ENCODE peak calls at places on chromosomes 12 and 14, in nine cellular contexts. G, C, P, I, V, B, H, R and T are unnamed samples.

GRCh38 chr12:12501121-12501520 is 61.5 kb downstream of the DUSP16 start:
- DNase-seq in I (no peak), C (no peak), P (no peak), G (no peak), H (no peak), B (no peak), R (no peak), V (no peak), T (no peak)

GRCh38 chr12:60415361-60415760 is 819.5 kb downstream of the SLC16A7 start:
- DNase-seq in V (no peak), C (no peak), H (no peak), I (no peak), P (no peak), B (no peak), G (no peak), R (no peak), T (no peak)

GRCh38 chr12:39459027-39459434 is 16.1 kb upstream of the KIF21A start:
- DNase-seq in H (no peak), P (no peak), B (no peak), V (no peak), G (no peak), I (no peak), R (no peak), C (no peak), T (no peak)

GRCh38 chr14:77965919-77966435 is 166.1 kb downstream of the ADCK1 start:
- DNase-seq in R (no peak), H (no peak), I (no peak), B (no peak), C (no peak), V (no peak), G (peak), P (peak), T (no peak)

GRCh38 chr12:76033116-76034001 is 1.8 kb upstream of the PHLDA1 start:
- DNase-seq in P (no peak), G (no peak), B (no peak), C (no peak), H (no peak), V (no peak), R (no peak), I (no peak), T (no peak)

GRCh38 chr12:51450816-51451215 is 26.2 kb downstream of the SLC4A8 start:
- DNase-seq in B (no peak), C (no peak), I (no peak), G (no peak), R (no peak), H (no peak), P (no peak), V (peak), T (peak)

GRCh38 chr14:75577090-75577489 is 1.3 kb upstream of the FLVCR2 start:
- DNase-seq in V (no peak), B (no peak), G (no peak), P (no peak), H (no peak), C (no peak), R (no peak), I (no peak), T (no peak)

GRCh38 chr14:88604213-88604612 is 41.4 kb downstream of the ZC3H14 start:
- DNase-seq in G (no peak), C (no peak), V (no peak), I (no peak), P (no peak), R (no peak), B (no peak), H (no peak), T (no peak)

GRCh38 chr14:95185452-95186392 is 28.4 kb upstream of the DICER1 start:
- DNase-seq in R (no peak), H (peak), G (peak), B (no peak), P (peak), I (no peak), V (no peak), C (peak), T (no peak)

GRCh38 chr12:85356596-85357385 is 76.8 kb downstream of the ALX1 start:
- DNase-seq in V (no peak), G (peak), B (no peak), C (no peak), P (no peak), R (no peak), I (no peak), H (no peak), T (no peak)

GRCh38 chr12:3655331-3655900 is 97.5 kb downstream of the CRACR2A start:
- DNase-seq in I (no peak), B (no peak), H (no peak), P (no peak), C (no peak), R (peak), V (peak), G (peak), T (no peak)

GRCh38 chr14:24605435-24606190 is 3.9 kb downstream of the GZMH start:
- DNase-seq in P (peak), C (no peak), G (peak), B (peak), I (peak), V (peak), R (peak), H (no peak), T (no peak)

GRCh38 chr14:75350505-75351060 is 72.0 kb downstream of the FOS start:
- DNase-seq in P (no peak), C (no peak), G (no peak), B (no peak), I (no peak), V (no peak), H (no peak), R (no peak), T (no peak)

GRCh38 chr12:56766535-56766934 is 3.4 kb downstream of the HSD17B6 start:
- DNase-seq in C (no peak), I (no peak), V (no peak), G (no peak), H (no peak), P (no peak), B (no peak), R (no peak), T (no peak)

GRCh38 chr14:56953884-56954283 is 143.6 kb upstream of the OTX2 start:
- DNase-seq in G (no peak), B (no peak), R (no peak), V (peak), H (no peak), I (no peak), C (no peak), P (no peak), T (no peak)